ENCODE peak calls at places on chromosomes 13 and 19, in seven cellular contexts. R, V, O, C, Z, L and W are unnamed samples.
A peak's percentile ranks its signal among the peaks of the same experiment; 100 is the strongest.

GRCh38 chr13:40340368-40341085 is 325.9 kb downstream of the FOXO1 start:
- DNase-seq in R (no peak), V (no peak), O (no peak), C (no peak), Z (no peak), L (no peak), W (peak; percentile 56)

GRCh38 chr19:13557756-13558398 is 51.6 kb upstream of the CACNA1A start:
- DNase-seq in R (peak; percentile 48), V (no peak), O (no peak), C (no peak), Z (no peak), L (no peak), W (peak; percentile 19)

GRCh38 chr13:54958781-54959180 is 1930.2 kb downstream of the OLFM4 start:
- DNase-seq in R (no peak), V (no peak), O (no peak), C (no peak), Z (no peak), L (no peak), W (no peak)

GRCh38 chr19:41570179-41570578 is 5.8 kb upstream of the CEACAM21 start:
- DNase-seq in R (no peak), V (no peak), O (no peak), C (no peak), Z (no peak), L (no peak), W (no peak)

GRCh38 chr13:31987071-31987470 is 44.5 kb upstream of the FRY start:
- DNase-seq in R (no peak), V (no peak), O (no peak), C (no peak), Z (no peak), L (no peak), W (no peak)

GRCh38 chr13:53408847-53409568 is 380.4 kb downstream of the OLFM4 start:
- DNase-seq in R (no peak), V (no peak), O (no peak), C (no peak), Z (no peak), L (no peak), W (no peak)

GRCh38 chr19:49114630-49115363 is 627 bp downstream of the LIN7B start:
- DNase-seq in R (no peak), V (peak; percentile 33), O (peak; percentile 60), C (peak; percentile 76), Z (no peak), L (peak; percentile 90), W (peak; percentile 81)

GRCh38 chr19:10286803-10287737 is at the start of gene ICAM4:
- DNase-seq in R (no peak), V (peak; percentile 29), O (peak; percentile 60), C (peak; percentile 89), Z (no peak), L (peak; percentile 71), W (peak; percentile 89)

GRCh38 chr13:83618966-83619365 is 263.3 kb downstream of the SLITRK1 start:
- DNase-seq in R (peak; percentile 18), V (no peak), O (no peak), C (no peak), Z (no peak), L (no peak), W (no peak)

GRCh38 chr13:85174291-85174690 is 624.9 kb downstream of the SLITRK6 start:
- DNase-seq in R (no peak), V (no peak), O (no peak), C (no peak), Z (no peak), L (no peak), W (no peak)

GRCh38 chr13:76512676-76513277 is 373.4 kb downstream of the KCTD12 start:
- DNase-seq in R (no peak), V (peak; percentile 97), O (no peak), C (peak; percentile 9), Z (no peak), L (no peak), W (peak; percentile 14)

GRCh38 chr13:60334310-60334709 is 62.7 kb upstream of the TDRD3 start:
- DNase-seq in R (no peak), V (no peak), O (no peak), C (no peak), Z (no peak), L (no peak), W (no peak)

GRCh38 chr19:54026656-54027055 is 35.2 kb downstream of the CACNG6 start:
- DNase-seq in R (no peak), V (no peak), O (no peak), C (no peak), Z (no peak), L (no peak), W (no peak)

GRCh38 chr13:49112782-49113525 is 107.2 kb upstream of the MLNR start:
- DNase-seq in R (no peak), V (peak; percentile 4), O (no peak), C (no peak), Z (no peak), L (no peak), W (no peak)

GRCh38 chr13:114071441-114071840 is 61.0 kb downstream of the RASA3 start:
- DNase-seq in R (no peak), V (no peak), O (no peak), C (no peak), Z (no peak), L (no peak), W (no peak)

GRCh38 chr13:79267560-79267959 is 138.5 kb downstream of the RBM26 start:
- DNase-seq in R (no peak), V (no peak), O (no peak), C (no peak), Z (no peak), L (no peak), W (no peak)

GRCh38 chr13:107808388-107808787 is 406.9 kb downstream of the LIG4 start:
- DNase-seq in R (no peak), V (peak; percentile 62), O (no peak), C (no peak), Z (no peak), L (no peak), W (no peak)

GRCh38 chr13:45332831-45333219 is 8.2 kb downstream of the TPT1 start:
- DNase-seq in R (no peak), V (no peak), O (no peak), C (no peak), Z (no peak), L (no peak), W (no peak)

GRCh38 chr13:95298971-95299627 is 2.2 kb downstream of the ABCC4 start:
- DNase-seq in R (peak; percentile 36), V (peak; percentile 94), O (no peak), C (no peak), Z (no peak), L (no peak), W (no peak)

DNA sequence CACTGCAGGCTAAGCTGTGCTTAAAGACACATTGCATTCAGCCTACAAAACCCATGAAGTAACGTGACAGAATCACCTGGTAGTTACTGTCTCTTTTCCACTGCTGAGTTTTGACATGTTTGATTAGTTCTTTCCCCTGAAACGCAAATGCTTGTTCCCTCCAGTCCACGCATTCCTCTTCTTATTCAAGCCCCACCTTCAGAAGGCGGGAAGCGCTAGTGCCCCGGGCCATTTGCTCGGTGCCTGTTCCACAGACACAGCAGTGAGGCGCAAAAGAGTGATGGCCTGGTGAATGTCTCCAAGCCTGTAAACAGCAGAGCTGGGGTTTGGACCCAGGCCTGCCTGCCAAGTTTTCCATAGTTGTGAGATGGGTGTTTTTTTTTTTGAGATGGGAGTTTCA is 10.9 kb downstream of the ACP4 start:
- DNase-seq in R (no peak), V (no peak), O (no peak), C (no peak), Z (no peak), L (no peak), W (no peak)
- H3K27ac ChIP-seq in R (no peak overlapping the region), V (no peak overlapping the region), O (no peak overlapping the region), C (no peak overlapping the region), Z (no peak overlapping the region), L (no peak overlapping the region), W (no peak overlapping the region)

DNA sequence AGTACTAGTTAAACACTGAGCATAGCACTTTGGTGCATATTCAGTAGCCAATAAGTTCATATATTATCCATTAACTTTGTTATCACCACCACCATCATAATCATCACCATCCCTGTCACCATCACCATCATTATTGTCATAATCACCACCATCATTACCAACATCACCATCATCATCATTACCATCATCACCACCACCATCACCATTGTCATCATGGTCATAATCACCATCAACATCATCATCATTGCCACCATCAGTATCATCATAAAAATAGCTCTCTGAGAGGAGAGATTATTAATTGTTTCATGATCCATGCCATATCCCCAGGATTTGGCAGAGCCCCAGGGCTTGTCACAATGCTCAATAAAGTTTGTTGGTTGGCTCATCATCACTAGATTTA is 49.3 kb downstream of the MBD3L1 start:
- DNase-seq in R (no peak), V (no peak), O (no peak), C (no peak), Z (no peak), L (no peak), W (no peak)
- H3K9me3 ChIP-seq in R (no peaks in the 10 kb centered on the region), V (peaks cover 35% of the 10 kb centered on the region), O (no peaks in the 10 kb centered on the region), C (peaks cover 2% of the 10 kb centered on the region), Z (no peaks in the 10 kb centered on the region), L (peaks cover 2% of the 10 kb centered on the region), W (no peaks in the 10 kb centered on the region)

GRCh38 chr19:52735734-52736133 is 890 bp upstream of the ZNF611 start:
- DNase-seq in R (no peak), V (no peak), O (peak; percentile 77), C (peak; percentile 88), Z (no peak), L (peak; percentile 60), W (peak; percentile 66)
- H3K4me3 ChIP-seq in R (no peak overlapping the region), V (no peak overlapping the region), O (peak overlapping the region; percentile 84), C (peak overlapping the region; percentile 91), Z (peak overlapping the region; percentile 59), L (no peak overlapping the region), W (peak overlapping the region; percentile 79)

GRCh38 chr19:5492813-5493409 is 37.7 kb downstream of the ZNRF4 start:
- DNase-seq in R (no peak), V (no peak), O (no peak), C (no peak), Z (no peak), L (no peak), W (no peak)

GRCh38 chr19:5492281-5492812 is 37.1 kb downstream of the ZNRF4 start:
- DNase-seq in R (no peak), V (no peak), O (no peak), C (no peak), Z (no peak), L (no peak), W (no peak)

GRCh38 chr19:5495792-5496191 is 40.6 kb downstream of the ZNRF4 start:
- DNase-seq in R (no peak), V (no peak), O (no peak), C (no peak), Z (no peak), L (no peak), W (no peak)

GRCh38 chr19:5497297-5497696 is 42.1 kb downstream of the ZNRF4 start:
- DNase-seq in R (no peak), V (no peak), O (no peak), C (no peak), Z (no peak), L (no peak), W (no peak)

DNA sequence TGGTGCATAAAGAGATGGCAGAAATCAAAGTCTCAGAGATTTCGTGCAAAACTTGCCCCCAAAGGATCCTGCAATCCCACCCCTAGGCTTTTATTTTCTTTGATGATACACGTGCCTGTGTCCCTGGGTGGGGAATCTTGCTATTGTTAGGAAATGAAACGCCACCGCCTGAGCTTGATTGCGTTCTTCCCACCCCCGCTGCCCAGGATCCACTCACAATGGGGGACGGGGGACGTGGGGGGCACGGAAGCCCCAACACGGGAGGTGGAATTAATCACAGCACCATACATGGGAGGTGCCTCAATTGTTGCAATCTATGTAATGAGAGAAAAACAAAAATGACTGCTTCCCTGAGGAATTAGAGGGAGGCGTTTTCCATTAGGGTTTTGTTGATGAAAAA is 39.6 kb downstream of the ZNRF4 start:
- DNase-seq in R (no peak), V (no peak), O (no peak), C (no peak), Z (no peak), L (no peak), W (no peak)
- H3K27ac ChIP-seq in R (no peak overlapping the region), V (no peak overlapping the region), O (no peak overlapping the region), C (no peak overlapping the region), Z (no peak overlapping the region), L (no peak overlapping the region), W (no peak overlapping the region)

GRCh38 chr13:19239114-19239860 is 57.7 kb upstream of the TUBA3C start:
- DNase-seq in R (no peak), V (no peak), O (no peak), C (no peak), Z (no peak), L (no peak), W (no peak)
- H3K9me3 ChIP-seq in R (no peaks in the 10 kb centered on the region), V (peaks cover 23% of the 10 kb centered on the region), O (no peaks in the 10 kb centered on the region), C (no peaks in the 10 kb centered on the region), Z (no peaks in the 10 kb centered on the region), L (no peaks in the 10 kb centered on the region), W (no peaks in the 10 kb centered on the region)